ENCODE peak calls at places on chromosomes 11 and 22, in nine cellular contexts. One of them, this sample, is unnamed.

GRCh38 chr11:105046898-105047579 is 1.9 kb upstream of the CARD16 start:
- DNase-seq in heart right ventricle: no peak
- DNase-seq in epithelial cell of esophagus: peak
- DNase-seq in brain microvascular endothelial cell: peak
- DNase-seq in neural progenitor cell: no peak
- DNase-seq in kidney epithelial cell: peak
- DNase-seq in GM06990: no peak
- DNase-seq in stomach: no peak
- DNase-seq in body of pancreas: no peak
- DNase-seq in this sample: no peak

GRCh38 chr11:68792400-68792955 is 41.2 kb upstream of the TESMIN start:
- DNase-seq in heart right ventricle: no peak
- DNase-seq in epithelial cell of esophagus: peak
- DNase-seq in brain microvascular endothelial cell: peak
- DNase-seq in neural progenitor cell: no peak
- DNase-seq in kidney epithelial cell: no peak
- DNase-seq in GM06990: no peak
- DNase-seq in stomach: no peak
- DNase-seq in body of pancreas: no peak
- DNase-seq in this sample: no peak

GRCh38 chr11:76524461-76524860 is 79.6 kb downstream of the EMSY start:
- DNase-seq in heart right ventricle: no peak
- DNase-seq in epithelial cell of esophagus: peak
- DNase-seq in brain microvascular endothelial cell: peak
- DNase-seq in neural progenitor cell: no peak
- DNase-seq in kidney epithelial cell: no peak
- DNase-seq in GM06990: no peak
- DNase-seq in stomach: no peak
- DNase-seq in body of pancreas: no peak
- DNase-seq in this sample: no peak

GRCh38 chr11:112513936-112514716 is 253.5 kb upstream of the PLET1 start:
- DNase-seq in heart right ventricle: no peak
- DNase-seq in epithelial cell of esophagus: no peak
- DNase-seq in brain microvascular endothelial cell: no peak
- DNase-seq in neural progenitor cell: no peak
- DNase-seq in kidney epithelial cell: no peak
- DNase-seq in GM06990: no peak
- DNase-seq in stomach: no peak
- DNase-seq in body of pancreas: no peak
- DNase-seq in this sample: no peak

GRCh38 chr22:37985751-37986281 is 1.5 kb upstream of the SOX10 start:
- DNase-seq in heart right ventricle: no peak
- DNase-seq in epithelial cell of esophagus: no peak
- DNase-seq in brain microvascular endothelial cell: no peak
- DNase-seq in neural progenitor cell: no peak
- DNase-seq in kidney epithelial cell: no peak
- DNase-seq in GM06990: no peak
- DNase-seq in stomach: no peak
- DNase-seq in body of pancreas: peak
- DNase-seq in this sample: no peak

GRCh38 chr22:48541401-48542098 is 1286.1 kb downstream of the BRD1 start:
- DNase-seq in heart right ventricle: no peak
- DNase-seq in epithelial cell of esophagus: no peak
- DNase-seq in brain microvascular endothelial cell: no peak
- DNase-seq in neural progenitor cell: no peak
- DNase-seq in kidney epithelial cell: no peak
- DNase-seq in GM06990: no peak
- DNase-seq in stomach: no peak
- DNase-seq in body of pancreas: no peak
- DNase-seq in this sample: no peak

GRCh38 chr11:35141538-35141937 is 2.6 kb downstream of the CD44 start:
- DNase-seq in heart right ventricle: peak
- DNase-seq in epithelial cell of esophagus: no peak
- DNase-seq in brain microvascular endothelial cell: no peak
- DNase-seq in neural progenitor cell: no peak
- DNase-seq in kidney epithelial cell: no peak
- DNase-seq in GM06990: no peak
- DNase-seq in stomach: peak
- DNase-seq in body of pancreas: peak
- DNase-seq in this sample: no peak

GRCh38 chr11:103601230-103601846 is 435.1 kb upstream of the DDI1 start:
- DNase-seq in heart right ventricle: peak
- DNase-seq in epithelial cell of esophagus: peak
- DNase-seq in brain microvascular endothelial cell: peak
- DNase-seq in neural progenitor cell: peak
- DNase-seq in kidney epithelial cell: no peak
- DNase-seq in GM06990: no peak
- DNase-seq in stomach: no peak
- DNase-seq in body of pancreas: peak
- DNase-seq in this sample: no peak

GRCh38 chr11:75273331-75273988 is 32.9 kb downstream of the TPBGL start:
- DNase-seq in heart right ventricle: no peak
- DNase-seq in epithelial cell of esophagus: no peak
- DNase-seq in brain microvascular endothelial cell: no peak
- DNase-seq in neural progenitor cell: no peak
- DNase-seq in kidney epithelial cell: no peak
- DNase-seq in GM06990: no peak
- DNase-seq in stomach: no peak
- DNase-seq in body of pancreas: peak
- DNase-seq in this sample: no peak

GRCh38 chr11:111021131-111021530 is 224.4 kb upstream of the POU2AF2 start:
- DNase-seq in heart right ventricle: no peak
- DNase-seq in epithelial cell of esophagus: no peak
- DNase-seq in brain microvascular endothelial cell: no peak
- DNase-seq in neural progenitor cell: peak
- DNase-seq in kidney epithelial cell: no peak
- DNase-seq in GM06990: no peak
- DNase-seq in stomach: no peak
- DNase-seq in body of pancreas: no peak
- DNase-seq in this sample: no peak

GRCh38 chr11:76598426-76598839 is 72.1 kb downstream of the LRRC32 start:
- DNase-seq in heart right ventricle: peak
- DNase-seq in epithelial cell of esophagus: peak
- DNase-seq in brain microvascular endothelial cell: no peak
- DNase-seq in neural progenitor cell: peak
- DNase-seq in kidney epithelial cell: no peak
- DNase-seq in GM06990: no peak
- DNase-seq in stomach: no peak
- DNase-seq in body of pancreas: no peak
- DNase-seq in this sample: peak

GRCh38 chr11:114068327-114068726 is 8.8 kb downstream of the ZBTB16 start:
- DNase-seq in heart right ventricle: no peak
- DNase-seq in epithelial cell of esophagus: no peak
- DNase-seq in brain microvascular endothelial cell: no peak
- DNase-seq in neural progenitor cell: no peak
- DNase-seq in kidney epithelial cell: no peak
- DNase-seq in GM06990: no peak
- DNase-seq in stomach: no peak
- DNase-seq in body of pancreas: no peak
- DNase-seq in this sample: no peak

GRCh38 chr11:9341638-9342137 is 27.3 kb upstream of the TMEM41B start:
- DNase-seq in heart right ventricle: no peak
- DNase-seq in epithelial cell of esophagus: peak
- DNase-seq in brain microvascular endothelial cell: no peak
- DNase-seq in neural progenitor cell: no peak
- DNase-seq in kidney epithelial cell: no peak
- DNase-seq in GM06990: no peak
- DNase-seq in stomach: no peak
- DNase-seq in body of pancreas: no peak
- DNase-seq in this sample: no peak

GRCh38 chr22:33971561-33971961 is 51.3 kb upstream of the LARGE1 start:
- DNase-seq in heart right ventricle: no peak
- DNase-seq in epithelial cell of esophagus: no peak
- DNase-seq in brain microvascular endothelial cell: no peak
- DNase-seq in neural progenitor cell: peak
- DNase-seq in kidney epithelial cell: peak
- DNase-seq in GM06990: no peak
- DNase-seq in stomach: no peak
- DNase-seq in body of pancreas: no peak
- DNase-seq in this sample: no peak

GRCh38 chr11:96708469-96708868 is 318.7 kb downstream of the JRKL start:
- DNase-seq in heart right ventricle: no peak
- DNase-seq in epithelial cell of esophagus: no peak
- DNase-seq in brain microvascular endothelial cell: no peak
- DNase-seq in neural progenitor cell: no peak
- DNase-seq in kidney epithelial cell: no peak
- DNase-seq in GM06990: no peak
- DNase-seq in stomach: no peak
- DNase-seq in body of pancreas: no peak
- DNase-seq in this sample: no peak

GRCh38 chr11:27514558-27514957 is 8.0 kb upstream of the LIN7C start:
- DNase-seq in heart right ventricle: peak
- DNase-seq in epithelial cell of esophagus: no peak
- DNase-seq in brain microvascular endothelial cell: no peak
- DNase-seq in neural progenitor cell: no peak
- DNase-seq in kidney epithelial cell: no peak
- DNase-seq in GM06990: no peak
- DNase-seq in stomach: no peak
- DNase-seq in body of pancreas: no peak
- DNase-seq in this sample: no peak

GRCh38 chr11:86491048-86491447 is 116.4 kb downstream of the CCDC81 start:
- DNase-seq in heart right ventricle: no peak
- DNase-seq in epithelial cell of esophagus: no peak
- DNase-seq in brain microvascular endothelial cell: peak
- DNase-seq in neural progenitor cell: no peak
- DNase-seq in kidney epithelial cell: no peak
- DNase-seq in GM06990: no peak
- DNase-seq in stomach: no peak
- DNase-seq in body of pancreas: no peak
- DNase-seq in this sample: no peak

GRCh38 chr11:86559311-86559945 is 113.0 kb downstream of the ME3 start:
- DNase-seq in heart right ventricle: peak
- DNase-seq in epithelial cell of esophagus: peak
- DNase-seq in brain microvascular endothelial cell: peak
- DNase-seq in neural progenitor cell: no peak
- DNase-seq in kidney epithelial cell: no peak
- DNase-seq in GM06990: no peak
- DNase-seq in stomach: no peak
- DNase-seq in body of pancreas: no peak
- DNase-seq in this sample: no peak

GRCh38 chr11:11579012-11579755 is 42.6 kb downstream of the GALNT18 start:
- DNase-seq in heart right ventricle: no peak
- DNase-seq in epithelial cell of esophagus: no peak
- DNase-seq in brain microvascular endothelial cell: no peak
- DNase-seq in neural progenitor cell: no peak
- DNase-seq in kidney epithelial cell: no peak
- DNase-seq in GM06990: no peak
- DNase-seq in stomach: no peak
- DNase-seq in body of pancreas: no peak
- DNase-seq in this sample: no peak

GRCh38 chr11:79414644-79415317 is 26.0 kb downstream of the TENM4 start:
- DNase-seq in heart right ventricle: no peak
- DNase-seq in epithelial cell of esophagus: peak
- DNase-seq in brain microvascular endothelial cell: peak
- DNase-seq in neural progenitor cell: no peak
- DNase-seq in kidney epithelial cell: peak
- DNase-seq in GM06990: no peak
- DNase-seq in stomach: no peak
- DNase-seq in body of pancreas: no peak
- DNase-seq in this sample: no peak

GRCh38 chr22:43393132-43393844 is 18.5 kb upstream of the MPPED1 start:
- DNase-seq in heart right ventricle: no peak
- DNase-seq in epithelial cell of esophagus: no peak
- DNase-seq in brain microvascular endothelial cell: no peak
- DNase-seq in neural progenitor cell: peak
- DNase-seq in kidney epithelial cell: no peak
- DNase-seq in GM06990: no peak
- DNase-seq in stomach: no peak
- DNase-seq in body of pancreas: no peak
- DNase-seq in this sample: no peak

GRCh38 chr22:29306175-29306829 is at the start of gene GAS2L1:
- DNase-seq in heart right ventricle: peak
- DNase-seq in epithelial cell of esophagus: peak
- DNase-seq in brain microvascular endothelial cell: peak
- DNase-seq in neural progenitor cell: peak
- DNase-seq in kidney epithelial cell: no peak
- DNase-seq in GM06990: no peak
- DNase-seq in stomach: peak
- DNase-seq in body of pancreas: peak
- DNase-seq in this sample: no peak
- H3K4me3 ChIP-seq in heart right ventricle: peak
- H3K4me3 ChIP-seq in epithelial cell of esophagus: peak
- H3K4me3 ChIP-seq in brain microvascular endothelial cell: peak
- H3K4me3 ChIP-seq in neural progenitor cell: peak
- H3K4me3 ChIP-seq in kidney epithelial cell: peak
- H3K4me3 ChIP-seq in GM06990: peak
- H3K4me3 ChIP-seq in stomach: peak
- H3K4me3 ChIP-seq in body of pancreas: peak
- H3K4me3 ChIP-seq in this sample: peak

GRCh38 chr11:61756452-61757212 is 4.2 kb downstream of the MYRF start:
- DNase-seq in heart right ventricle: no peak
- DNase-seq in epithelial cell of esophagus: no peak
- DNase-seq in brain microvascular endothelial cell: peak
- DNase-seq in neural progenitor cell: no peak
- DNase-seq in kidney epithelial cell: no peak
- DNase-seq in GM06990: peak
- DNase-seq in stomach: peak
- DNase-seq in body of pancreas: peak
- DNase-seq in this sample: no peak
- TF ChIP-seq CTCF in heart right ventricle: no peak
- TF ChIP-seq CTCF in epithelial cell of esophagus: no peak
- TF ChIP-seq CTCF in brain microvascular endothelial cell: no peak
- TF ChIP-seq CTCF in neural progenitor cell: no peak
- TF ChIP-seq CTCF in kidney epithelial cell: no peak
- TF ChIP-seq CTCF in GM06990: no peak
- TF ChIP-seq CTCF in stomach: no peak
- TF ChIP-seq CTCF in body of pancreas: no peak
- TF ChIP-seq CTCF in this sample: no peak

GRCh38 chr11:64007160-64007628 is 21.0 kb downstream of the OTUB1 start:
- DNase-seq in heart right ventricle: no peak
- DNase-seq in epithelial cell of esophagus: no peak
- DNase-seq in brain microvascular endothelial cell: no peak
- DNase-seq in neural progenitor cell: peak
- DNase-seq in kidney epithelial cell: no peak
- DNase-seq in GM06990: no peak
- DNase-seq in stomach: no peak
- DNase-seq in body of pancreas: no peak
- DNase-seq in this sample: no peak
- H3K4me3 ChIP-seq in heart right ventricle: peak
- H3K4me3 ChIP-seq in epithelial cell of esophagus: peak
- H3K4me3 ChIP-seq in brain microvascular endothelial cell: peak
- H3K4me3 ChIP-seq in neural progenitor cell: peak
- H3K4me3 ChIP-seq in kidney epithelial cell: no peak
- H3K4me3 ChIP-seq in GM06990: no peak
- H3K4me3 ChIP-seq in stomach: peak
- H3K4me3 ChIP-seq in body of pancreas: no peak
- H3K4me3 ChIP-seq in this sample: no peak

DNA sequence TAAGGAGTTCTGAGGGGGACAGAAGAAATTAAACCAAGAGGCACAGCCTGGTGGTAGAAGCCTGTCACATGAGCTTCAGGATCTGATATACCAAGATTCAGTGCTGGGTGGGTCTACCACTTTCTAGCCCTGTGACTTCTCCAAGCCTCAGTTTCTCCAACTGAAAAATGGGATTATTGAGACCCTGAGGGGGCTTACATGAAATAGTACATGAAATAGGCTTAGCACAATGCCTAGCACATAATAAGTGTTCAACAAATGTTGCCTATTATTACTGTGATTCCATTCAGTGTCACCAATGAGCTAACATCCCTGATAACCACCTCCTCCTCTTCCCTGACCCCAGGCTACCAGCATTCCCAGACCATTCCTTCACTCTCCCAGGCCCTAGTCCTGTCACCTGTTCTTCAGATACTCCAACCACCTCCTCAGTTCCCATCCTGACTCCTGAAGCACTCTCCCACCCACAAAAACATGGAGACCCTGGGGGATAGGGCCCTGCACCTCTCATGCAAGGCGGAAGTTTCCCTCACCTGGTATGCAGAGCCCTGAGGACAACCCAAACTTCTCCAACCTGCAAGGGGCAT is 1.8 kb downstream of the TNKS1BP1 start:
- DNase-seq in heart right ventricle: no peak
- DNase-seq in epithelial cell of esophagus: peak
- DNase-seq in brain microvascular endothelial cell: no peak
- DNase-seq in neural progenitor cell: no peak
- DNase-seq in kidney epithelial cell: no peak
- DNase-seq in GM06990: no peak
- DNase-seq in stomach: no peak
- DNase-seq in body of pancreas: no peak
- DNase-seq in this sample: no peak
- TF ChIP-seq CTCF in heart right ventricle: no peak
- TF ChIP-seq CTCF in epithelial cell of esophagus: no peak
- TF ChIP-seq CTCF in brain microvascular endothelial cell: peak
- TF ChIP-seq CTCF in neural progenitor cell: no peak
- TF ChIP-seq CTCF in kidney epithelial cell: peak
- TF ChIP-seq CTCF in GM06990: no peak
- TF ChIP-seq CTCF in stomach: no peak
- TF ChIP-seq CTCF in body of pancreas: no peak
- TF ChIP-seq CTCF in this sample: no peak

This sample was measured in GM12864.